ENCODE peak calls at places on chromosomes 3 and 15, in ten cellular contexts. A is AG09309, V is NCI-H1092 treated with DMSO at 0.1 percent for 48 hours, C is left colon, E is psoas muscle, H is tibial artery, Q is GM23248, R is suprapubic skin, N is GM03348, L is RCC 7860. U is an unnamed sample.

GRCh38 chr3:69205385-69205784 is 83.0 kb upstream of the LMOD3 start:
- DNase-seq in A (no peak), V (no peak), C (no peak), E (no peak), H (no peak), Q (no peak), R (no peak), N (no peak), L (no peak), U (no peak)

GRCh38 chr15:65414841-65415621 is 7.7 kb downstream of the IGDCC4 start:
- DNase-seq in A (no peak), V (peak), C (no peak), E (peak), H (no peak), Q (no peak), R (no peak), N (no peak), L (no peak), U (no peak)

GRCh38 chr3:16241225-16241624 is 23.5 kb downstream of the DPH3 start:
- DNase-seq in A (no peak), V (no peak), C (no peak), E (no peak), H (no peak), Q (no peak), R (no peak), N (no peak), L (no peak), U (no peak)

GRCh38 chr3:13136426-13136825 is 63.2 kb upstream of the IQSEC1 start:
- DNase-seq in A (no peak), V (no peak), C (no peak), E (no peak), H (no peak), Q (no peak), R (peak), N (no peak), L (no peak), U (peak)

GRCh38 chr3:170307998-170308398 is 49.5 kb upstream of the SKIL start:
- DNase-seq in A (no peak), V (no peak), C (no peak), E (no peak), H (no peak), Q (peak), R (no peak), N (no peak), L (no peak), U (no peak)

GRCh38 chr3:4693620-4694019 is 200.5 kb downstream of the ITPR1 start:
- DNase-seq in A (no peak), V (no peak), C (no peak), E (no peak), H (no peak), Q (no peak), R (no peak), N (no peak), L (no peak), U (no peak)

GRCh38 chr15:86855307-86855706 is 775.6 kb downstream of the AGBL1 start:
- DNase-seq in A (no peak), V (no peak), C (no peak), E (no peak), H (no peak), Q (no peak), R (no peak), N (no peak), L (no peak), U (no peak)

GRCh38 chr3:196486263-196486662 is 17.3 kb downstream of the RNF168 start:
- DNase-seq in A (no peak), V (no peak), C (no peak), E (no peak), H (no peak), Q (no peak), R (no peak), N (no peak), L (no peak), U (no peak)

GRCh38 chr15:92074646-92075045 is 221.1 kb downstream of the SLCO3A1 start:
- DNase-seq in A (peak), V (no peak), C (no peak), E (peak), H (no peak), Q (peak), R (no peak), N (no peak), L (peak), U (no peak)

GRCh38 chr3:111796566-111796965 is 62.5 kb upstream of the PHLDB2 start:
- DNase-seq in A (no peak), V (no peak), C (no peak), E (no peak), H (no peak), Q (no peak), R (no peak), N (no peak), L (no peak), U (no peak)

GRCh38 chr3:62379206-62379834 is 6.0 kb upstream of the FEZF2 start:
- DNase-seq in A (no peak), V (peak), C (no peak), E (no peak), H (no peak), Q (no peak), R (no peak), N (no peak), L (no peak), U (no peak)

GRCh38 chr3:120749843-120750242 is 7.3 kb downstream of the GTF2E1 start:
- DNase-seq in A (no peak), V (no peak), C (no peak), E (no peak), H (no peak), Q (no peak), R (no peak), N (no peak), L (no peak), U (no peak)